ENCODE peak calls at places on chromosome 9, in eight cellular contexts. Q is anterior cingulate cortex; V is stimulated activated CD4-positive, alpha-beta T cell treated with anti-CD3 and anti-CD28 coated beads, Interleukin-1b, Interleukin-23, amount 100 ng/mL, for 24 hours; L is kidney glomerular epithelial cell; Y is lower lobe of right lung; A is effector memory CD8-positive, alpha-beta T cell; E is Right ventricle myocardium superior; U is NCI-H1436. H is an unnamed sample.

GRCh38 chr9:78296208-78296892 is 575 bp upstream of the PSAT1 start:
- DNase-seq in Q (peak), V (no peak), L (peak), Y (peak), A (no peak), E (peak), U (peak), H (peak)

GRCh38 chr9:123107639-123108285 is 74.3 kb downstream of the GPR21 start:
- DNase-seq in Q (no peak), V (no peak), L (no peak), Y (no peak), A (no peak), E (no peak), U (no peak), H (no peak)

GRCh38 chr9:83933804-83934203 is 12.6 kb upstream of the KIF27 start:
- DNase-seq in Q (no peak), V (no peak), L (no peak), Y (peak), A (no peak), E (no peak), U (no peak), H (no peak)

GRCh38 chr9:133387680-133388079 is 11.5 kb downstream of the STKLD1 start:
- DNase-seq in Q (no peak), V (no peak), L (no peak), Y (no peak), A (no peak), E (no peak), U (no peak), H (no peak)

GRCh38 chr9:113573303-113573958 is 109.9 kb downstream of the RGS3 start:
- DNase-seq in Q (no peak), V (no peak), L (no peak), Y (peak), A (no peak), E (peak), U (no peak), H (no peak)

GRCh38 chr9:114889802-114890224 is 40.6 kb downstream of the TNFSF8 start:
- DNase-seq in Q (no peak), V (no peak), L (no peak), Y (peak), A (no peak), E (peak), U (no peak), H (no peak)

GRCh38 chr9:99809586-99810357 is 11.9 kb upstream of the NR4A3 start:
- DNase-seq in Q (no peak), V (no peak), L (no peak), Y (no peak), A (no peak), E (no peak), U (no peak), H (no peak)

GRCh38 chr9:130860458-130861316 is 25.6 kb downstream of the ABL1 start:
- DNase-seq in Q (no peak), V (no peak), L (peak), Y (peak), A (no peak), E (peak), U (no peak), H (no peak)

GRCh38 chr9:93086445-93087224 is 9.4 kb upstream of the CARD19 start:
- DNase-seq in Q (no peak), V (no peak), L (no peak), Y (peak), A (no peak), E (no peak), U (peak), H (no peak)

GRCh38 chr9:1619915-1620705 is 395.0 kb upstream of the SMARCA2 start:
- DNase-seq in Q (no peak), V (no peak), L (no peak), Y (no peak), A (no peak), E (no peak), U (peak), H (peak)

GRCh38 chr9:79734989-79735779 is 163.4 kb downstream of the TLE4 start:
- DNase-seq in Q (no peak), V (no peak), L (no peak), Y (no peak), A (no peak), E (no peak), U (no peak), H (no peak)

GRCh38 chr9:101119206-101119819 is 90.8 kb downstream of the PLPPR1 start:
- DNase-seq in Q (peak), V (no peak), L (peak), Y (peak), A (no peak), E (peak), U (peak), H (peak)

GRCh38 chr9:75369989-75370388 is 281.7 kb downstream of the OSTF1 start:
- DNase-seq in Q (no peak), V (no peak), L (no peak), Y (no peak), A (no peak), E (no peak), U (no peak), H (no peak)

GRCh38 chr9:110975969-110976368 is 62.3 kb downstream of the LPAR1 start:
- DNase-seq in Q (no peak), V (no peak), L (no peak), Y (no peak), A (no peak), E (no peak), U (no peak), H (no peak)

GRCh38 chr9:94472766-94473165 is 82.1 kb upstream of the PCAT7 start:
- DNase-seq in Q (no peak), V (no peak), L (no peak), Y (no peak), A (no peak), E (no peak), U (no peak), H (no peak)

GRCh38 chr9:72982161-72982799 is 29.4 kb upstream of the ALDH1A1 start:
- DNase-seq in Q (no peak), V (no peak), L (peak), Y (no peak), A (no peak), E (no peak), U (no peak), H (no peak)

GRCh38 chr9:138053321-138053868 is 175.8 kb downstream of the CACNA1B start:
- DNase-seq in Q (no peak), V (no peak), L (no peak), Y (peak), A (no peak), E (no peak), U (no peak), H (no peak)

GRCh38 chr9:97983524-97984187 is 515 bp downstream of the ANP32B start:
- DNase-seq in Q (no peak), V (no peak), L (peak), Y (peak), A (peak), E (peak), U (peak), H (peak)

GRCh38 chr9:15430920-15431844 is 8.5 kb downstream of the SNAPC3 start:
- DNase-seq in Q (no peak), V (no peak), L (no peak), Y (no peak), A (no peak), E (no peak), U (no peak), H (no peak)

GRCh38 chr9:119365291-119366027 is 3.8 kb downstream of the BRINP1 start:
- DNase-seq in Q (peak), V (no peak), L (peak), Y (no peak), A (no peak), E (no peak), U (peak), H (peak)

GRCh38 chr9:80028501-80028900 is 456.7 kb downstream of the TLE4 start:
- DNase-seq in Q (no peak), V (no peak), L (no peak), Y (no peak), A (no peak), E (no peak), U (no peak), H (no peak)

GRCh38 chr9:95511232-95511951 is 5.4 kb downstream of the PTCH1 start:
- DNase-seq in Q (no peak), V (no peak), L (peak), Y (peak), A (no peak), E (peak), U (peak), H (no peak)

GRCh38 chr9:121107041-121107440 is 32.3 kb downstream of the CNTRL start:
- DNase-seq in Q (no peak), V (no peak), L (no peak), Y (no peak), A (no peak), E (no peak), U (no peak), H (no peak)

GRCh38 chr9:134198771-134199170 is 34.4 kb upstream of the RNU6ATAC start:
- DNase-seq in Q (no peak), V (no peak), L (no peak), Y (no peak), A (no peak), E (no peak), U (no peak), H (no peak)

GRCh38 chr9:81705578-81705977 is 16.2 kb upstream of the TLE1 start:
- DNase-seq in Q (no peak), V (no peak), L (no peak), Y (no peak), A (no peak), E (no peak), U (no peak), H (no peak)

GRCh38 chr9:129258823-129259301 is 80.8 kb upstream of the IER5L start:
- DNase-seq in Q (no peak), V (no peak), L (no peak), Y (peak), A (no peak), E (peak), U (no peak), H (no peak)

H was measured in putamen.